ENCODE peak calls at places on chromosome 18, in four cellular contexts. V, N, J and Y are unnamed samples.
A peak's percentile ranks its signal among the peaks of the same experiment; 100 is the strongest.

GRCh38 chr18:13800505-13801259 is 23.3 kb upstream of the MC5R start:
- DNase-seq in V (no peak), N (peak; percentile 76), J (peak; percentile 75), Y (peak; percentile 32)

GRCh38 chr18:44715841-44716240 is 35.2 kb downstream of the SETBP1 start:
- DNase-seq in V (no peak), N (no peak), J (no peak), Y (no peak)

GRCh38 chr18:212780-213179 is 54.4 kb downstream of the USP14 start:
- DNase-seq in V (no peak), J (no peak), N (no peak), Y (no peak)

GRCh38 chr18:50441518-50441917 is 66.7 kb downstream of the SKA1 start:
- DNase-seq in V (no peak), J (no peak), N (no peak), Y (no peak)

GRCh38 chr18:70195852-70196434 is 9.5 kb downstream of the RTTN start:
- DNase-seq in N (no peak), J (no peak), V (peak; percentile 57), Y (peak; percentile 8)

GRCh38 chr18:56873441-56874140 is 222.4 kb downstream of the WDR7 start:
- DNase-seq in V (no peak), N (peak; percentile 68), J (no peak), Y (peak; percentile 17)

GRCh38 chr18:13597068-13597467 is 129.3 kb downstream of the FAM210A start:
- DNase-seq in V (no peak), J (no peak), N (no peak), Y (no peak)

GRCh38 chr18:62898359-62898758 is 183.0 kb downstream of the PHLPP1 start:
- DNase-seq in V (no peak), J (no peak), N (no peak), Y (no peak)

GRCh38 chr18:2897448-2898052 is 50.7 kb downstream of the EMILIN2 start:
- DNase-seq in N (no peak), V (no peak), J (no peak), Y (no peak)

GRCh38 chr18:26655010-26655613 is 106.8 kb upstream of the KCTD1 start:
- DNase-seq in V (peak; percentile 16), N (no peak), J (no peak), Y (peak; percentile 23)

GRCh38 chr18:31950620-31951019 is 7.7 kb upstream of the TRAPPC8 start:
- DNase-seq in V (no peak), N (no peak), J (no peak), Y (no peak)

GRCh38 chr18:13290856-13291271 is 72.3 kb downstream of the LDLRAD4 start:
- DNase-seq in V (no peak), N (no peak), J (no peak), Y (no peak)

GRCh38 chr18:1270081-1270480 is 365.4 kb downstream of the ADCYAP1 start:
- DNase-seq in V (no peak), N (no peak), J (no peak), Y (no peak)

DNA sequence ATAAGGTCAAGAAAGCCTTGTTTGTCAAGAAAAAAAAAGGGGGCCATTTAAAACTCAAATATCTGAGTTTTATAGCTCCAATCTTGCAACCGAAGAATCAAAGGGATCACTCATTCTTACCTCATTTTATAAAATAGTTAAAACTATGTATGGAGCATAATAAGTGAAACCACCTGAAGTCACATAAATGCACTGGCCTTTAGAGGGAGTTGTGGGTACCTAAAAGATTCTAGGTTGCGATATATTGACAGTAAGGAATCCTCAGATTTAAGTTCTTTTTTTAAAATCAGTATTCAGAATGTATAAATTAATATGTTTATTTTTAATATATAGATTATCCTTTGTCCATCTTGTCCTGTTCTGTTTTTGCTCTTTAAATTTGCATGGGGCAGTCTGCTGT is 3.4 kb downstream of the ARHGAP28 start:
- DNase-seq in V (no peak), J (no peak), N (no peak), Y (no peak)
- H2BK15ac ChIP-seq in V (no peak overlapping the region), J (no peak overlapping the region), N (no peak overlapping the region), Y (no peak overlapping the region)

DNA sequence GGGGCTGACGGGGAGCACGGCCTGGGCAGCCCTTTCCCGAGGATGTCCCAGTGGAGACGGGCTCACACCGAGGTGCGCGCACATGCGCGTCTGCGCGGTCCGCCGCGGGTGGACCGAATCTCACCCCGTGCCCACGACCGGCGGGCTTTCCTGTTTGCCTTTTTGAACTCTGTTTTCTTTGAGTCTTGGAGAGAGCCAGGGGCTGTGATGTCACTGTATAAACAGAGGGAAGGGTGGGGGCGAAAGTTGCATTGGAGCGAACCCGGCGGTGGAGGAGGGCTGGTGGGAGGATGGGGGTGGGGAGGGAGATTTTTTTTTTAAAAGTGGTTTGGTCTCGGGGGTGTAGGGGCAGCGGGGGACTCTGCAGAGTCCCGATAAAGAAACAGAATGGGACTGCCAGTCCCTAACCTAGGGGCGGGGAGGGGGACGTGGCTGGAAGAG is 141.2 kb upstream of the CTAGE1 start:
- DNase-seq in V (peak; percentile 84), J (no peak), N (no peak), Y (no peak)
- H2BK12ac ChIP-seq in V (peak overlapping the region; percentile 77), J (no peak overlapping the region), N (no peak overlapping the region), Y (no peak overlapping the region)

GRCh38 chr18:9810216-9810804 is 75.5 kb upstream of the TXNDC2 start:
- DNase-seq in J (no peak), N (no peak), V (peak; percentile 76), Y (no peak)
- H3K27ac ChIP-seq in J (no peak overlapping the region), N (no peak overlapping the region), V (no peak overlapping the region), Y (no peak overlapping the region)

DNA sequence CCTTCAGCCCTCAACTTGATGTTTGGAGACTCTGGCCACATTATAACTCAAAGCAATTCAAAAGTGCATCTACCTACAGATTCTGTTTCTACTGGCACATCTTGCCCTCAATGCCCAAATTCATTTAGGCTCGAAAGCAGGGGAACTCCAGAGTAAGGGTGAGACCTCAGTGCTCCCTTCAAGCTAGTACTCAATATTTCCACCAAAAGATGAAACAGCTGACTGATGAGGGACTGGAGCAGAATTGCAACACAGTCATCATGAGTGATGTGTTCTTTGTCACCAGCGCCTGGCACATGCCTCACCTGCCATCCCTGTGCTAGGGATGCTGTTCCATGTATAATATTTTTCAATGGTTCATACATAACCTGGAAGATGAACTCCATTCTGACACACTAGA is 247.3 kb downstream of the DSEL start:
- DNase-seq in J (no peak), V (no peak), N (no peak), Y (no peak)
- H2BK15ac ChIP-seq in J (no peak overlapping the region), V (no peak overlapping the region), N (no peak overlapping the region), Y (no peak overlapping the region)

GRCh38 chr18:48541026-48541746 is 2.4 kb downstream of the CTIF start:
- DNase-seq in J (peak; percentile 73), N (peak; percentile 66), V (peak; percentile 85), Y (peak; percentile 65)
- H2BK12ac ChIP-seq in J (peak overlapping the region; percentile 10), N (no peak overlapping the region), V (peak overlapping the region; percentile 45), Y (peak overlapping the region; percentile 14)

GRCh38 chr18:25467226-25468065 is 115.5 kb upstream of the ZNF521 start:
- DNase-seq in V (no peak), J (no peak), N (no peak), Y (peak; percentile 4)

GRCh38 chr18:25463726-25464125 is 111.8 kb upstream of the ZNF521 start:
- DNase-seq in V (no peak), N (no peak), J (no peak), Y (no peak)

GRCh38 chr18:25464211-25464610 is 112.2 kb upstream of the ZNF521 start:
- DNase-seq in V (peak; percentile 84), J (no peak), N (no peak), Y (no peak)

GRCh38 chr18:25459814-25460213 is 107.8 kb upstream of the ZNF521 start:
- DNase-seq in N (no peak), V (no peak), J (no peak), Y (no peak)

DNA sequence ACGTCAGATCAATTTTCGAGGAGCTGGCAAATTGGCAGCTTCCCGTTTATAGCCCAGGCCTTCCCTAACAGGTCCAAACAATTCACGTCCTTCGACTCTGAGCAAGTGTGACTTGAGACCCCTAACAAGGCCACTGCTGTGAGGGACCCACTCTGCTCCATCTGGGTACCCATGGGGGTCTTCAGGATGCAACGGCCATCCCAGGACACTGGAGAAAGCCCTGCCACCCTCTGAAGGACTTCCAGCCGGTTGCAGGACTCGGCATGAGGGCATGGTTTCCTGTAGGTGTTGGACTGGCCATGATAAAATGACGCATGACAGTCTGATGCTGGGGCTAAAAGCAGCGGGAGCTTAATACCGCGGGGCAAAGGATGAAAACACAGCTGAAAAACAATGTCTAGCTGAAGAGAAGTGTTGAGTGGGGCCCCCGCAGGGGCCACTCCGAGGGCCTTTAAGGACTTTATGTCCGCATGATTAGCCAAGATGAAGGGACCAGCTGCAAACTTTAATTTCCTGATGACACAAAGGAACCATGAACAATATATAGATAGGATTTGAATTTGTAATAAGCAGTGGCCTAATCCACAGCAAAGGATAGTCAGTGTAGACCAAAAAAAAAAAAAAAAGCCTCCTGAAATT is 113.3 kb upstream of the ZNF521 start:
- DNase-seq in V (no peak), J (no peak), N (no peak), Y (peak; percentile 54)
- H3K27ac ChIP-seq in V (no peak overlapping the region), J (no peak overlapping the region), N (no peak overlapping the region), Y (peak overlapping the region; percentile 93)

GRCh38 chr18:41077076-41077475 is 878.0 kb upstream of the PIK3C3 start:
- DNase-seq in V (no peak), N (no peak), J (no peak), Y (no peak)
- H2BK15ac ChIP-seq in V (no peak overlapping the region), N (no peak overlapping the region), J (no peak overlapping the region), Y (no peak overlapping the region)

GRCh38 chr18:23239885-23240608 is 104.8 kb downstream of the CABLES1 start:
- DNase-seq in J (no peak), N (no peak), V (no peak), Y (no peak)
- H2BK12ac ChIP-seq in J (peak overlapping the region; percentile 50), N (no peak overlapping the region), V (no peak overlapping the region), Y (no peak overlapping the region)

GRCh38 chr18:79940814-79941472 is 10.5 kb downstream of the SLC66A2 start:
- DNase-seq in N (peak; percentile 14), V (no peak), J (no peak), Y (no peak)
- H3K27ac ChIP-seq in N (no peak overlapping the region), V (no peak overlapping the region), J (no peak overlapping the region), Y (no peak overlapping the region)

GRCh38 chr18:45805551-45805950 is 19.9 kb upstream of the SIGLEC15 start:
- DNase-seq in V (no peak), N (no peak), J (no peak), Y (no peak)

GRCh38 chr18:45806226-45806625 is 19.2 kb upstream of the SIGLEC15 start:
- DNase-seq in N (no peak), J (no peak), V (peak; percentile 90), Y (no peak)

GRCh38 chr18:45801396-45802004 is 24.0 kb upstream of the SIGLEC15 start:
- DNase-seq in N (no peak), V (no peak), J (no peak), Y (no peak)

DNA sequence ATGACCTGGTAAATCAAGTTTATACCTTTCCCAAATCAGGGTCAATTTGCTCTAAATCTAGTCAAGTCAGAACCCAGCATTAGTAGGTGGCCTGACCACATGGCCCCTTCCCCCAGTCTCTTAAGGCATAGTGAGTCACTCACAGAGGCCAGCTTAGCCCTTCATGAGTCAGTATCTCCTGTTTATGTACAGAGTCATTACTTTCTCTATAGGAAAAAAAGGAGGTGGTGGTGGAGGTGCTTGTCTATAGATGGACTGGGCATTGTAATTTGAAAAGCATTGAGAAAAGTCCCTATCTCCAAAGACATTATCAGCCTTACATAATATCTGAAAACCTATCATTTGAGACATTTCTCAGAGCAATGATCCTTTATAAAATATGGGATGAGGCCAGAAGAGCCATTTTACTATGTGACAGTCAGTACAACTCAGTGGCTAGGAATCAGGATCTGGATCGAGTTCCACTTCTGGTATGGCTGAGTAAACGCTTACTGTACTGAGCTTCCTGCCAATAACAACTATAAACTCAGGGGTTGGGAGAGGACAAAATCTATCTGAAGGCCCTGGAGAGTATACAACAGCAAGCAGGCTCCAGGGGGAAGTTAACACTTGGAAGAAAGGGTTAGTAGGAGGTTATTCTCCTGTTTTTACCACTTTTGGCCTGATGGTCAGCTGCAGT is 22.5 kb upstream of the SIGLEC15 start:
- DNase-seq in J (no peak), V (peak; percentile 98), N (no peak), Y (no peak)
- H2BK15ac ChIP-seq in J (no peak overlapping the region), V (no peak overlapping the region), N (no peak overlapping the region), Y (no peak overlapping the region)